ENCODE peak calls at places on chromosomes 13 and 19, in four cellular contexts. B is NCI-H524, G is colonic mucosa, J is activated T-cell treated with anti-CD3 and anti-CD28 coated beads for 24 hours. W is an unnamed sample.

GRCh38 chr19:10471909-10472308 is 31.2 kb downstream of the KEAP1 start:
- DNase-seq in G (no peak), J (no peak), B (no peak), W (no peak)

GRCh38 chr13:100887729-100888151 is 213.1 kb upstream of the TMTC4 start:
- DNase-seq in G (no peak), B (no peak), J (no peak), W (no peak)

GRCh38 chr13:96223231-96223630 is 133.3 kb downstream of the HS6ST3 start:
- DNase-seq in B (no peak), G (no peak), J (no peak), W (no peak)

GRCh38 chr19:8028951-8029491 is 23.5 kb upstream of the CCL25 start:
- DNase-seq in J (no peak), B (no peak), G (no peak), W (no peak)

GRCh38 chr19:38265213-38265861 is 964 bp downstream of the SPINT2 start:
- DNase-seq in J (no peak), B (no peak), G (peak; percentile 68), W (no peak)

GRCh38 chr19:42191855-42192254 is 25.6 kb downstream of the DEDD2 start:
- DNase-seq in J (no peak), B (no peak), G (peak; percentile 90), W (no peak)

GRCh38 chr13:111886217-111886945 is 180.6 kb upstream of the SOX1 start:
- DNase-seq in B (no peak), J (no peak), G (no peak), W (no peak)

GRCh38 chr13:42740753-42741152 is 40.6 kb upstream of the FAM216B start:
- DNase-seq in G (peak; percentile 45), B (no peak), J (no peak), W (no peak)

GRCh38 chr13:46295531-46296464 is 84.1 kb downstream of the LRRC63 start:
- DNase-seq in G (no peak), B (no peak), J (peak; percentile 15), W (peak; percentile 24)

GRCh38 chr19:50717026-50717723 is 2.4 kb downstream of the SHANK1 start:
- DNase-seq in B (no peak), G (no peak), J (no peak), W (no peak)

GRCh38 chr13:52652980-52653303 is 306 bp downstream of the SUGT1 start:
- DNase-seq in G (no peak), J (no peak), B (peak; percentile 39), W (no peak)

GRCh38 chr19:31349160-31349881 is at the start of gene TSHZ3:
- DNase-seq in J (no peak), G (peak; percentile 67), B (no peak), W (peak; percentile 95)

GRCh38 chr13:105196052-105196451 is 1339.4 kb downstream of the EFNB2 start:
- DNase-seq in B (peak; percentile 42), J (no peak), G (no peak), W (no peak)

W was measured in lower leg skin.